ENCODE peak calls at places on chromosomes 4 and X, in four cellular contexts. J is GM23248, L is PC-3, U is IMR-90. A is an unnamed sample.

GRCh38 chr4:178136736-178137345 is 694.6 kb upstream of the AGA start:
- DNase-seq in J (no peak), L (no peak), U (no peak), A (no peak)

GRCh38 chr4:55435136-55435535 is 39.4 kb downstream of the TMEM165 start:
- DNase-seq in J (peak), L (peak), U (peak), A (peak)

GRCh38 chr4:107258359-107258758 is 222.2 kb upstream of the DKK2 start:
- DNase-seq in J (peak), L (peak), U (peak), A (peak)

GRCh38 chrX:45267007-45267406 is 66.3 kb upstream of the DIPK2B start:
- DNase-seq in J (no peak), L (no peak), U (no peak), A (no peak)

GRCh38 chrX:16826207-16826606 is 39.9 kb downstream of the TXLNG start:
- DNase-seq in J (peak), L (peak), U (peak), A (peak)

GRCh38 chr4:85720736-85721135 is 245.8 kb downstream of the ARHGAP24 start:
- DNase-seq in J (peak), L (peak), U (peak), A (peak)

GRCh38 chr4:67483868-67484602 is 61.3 kb downstream of the CENPC start:
- DNase-seq in J (peak), L (no peak), U (peak), A (no peak)

GRCh38 chr4:77127837-77128621 is 29.0 kb upstream of the CCNG2 start:
- DNase-seq in J (no peak), L (no peak), U (no peak), A (no peak)

GRCh38 chr4:47784222-47784621 is 53.6 kb downstream of the CORIN start:
- DNase-seq in J (no peak), L (no peak), U (no peak), A (peak)

GRCh38 chr4:99885063-99885664 is 9.1 kb downstream of the LAMTOR3 start:
- DNase-seq in J (peak), L (peak), U (peak), A (peak)

GRCh38 chrX:117834076-117834475 is 282.5 kb downstream of the KLHL13 start:
- DNase-seq in J (no peak), L (no peak), U (no peak), A (no peak)

GRCh38 chr4:150257338-150257737 is 179.1 kb downstream of the DCLK2 start:
- DNase-seq in J (no peak), L (no peak), U (no peak), A (no peak)

GRCh38 chr4:108743021-108743420 is 19.8 kb downstream of the ETNPPL start:
- DNase-seq in J (no peak), L (no peak), U (no peak), A (no peak)

GRCh38 chrX:97629597-97629985 is 745.9 kb downstream of the RPA4 start:
- DNase-seq in J (no peak), L (no peak), U (no peak), A (no peak)

GRCh38 chrX:56928546-56928945 is 66.8 kb downstream of the SPIN3 start:
- DNase-seq in J (peak), L (no peak), U (no peak), A (no peak)

GRCh38 chr4:99645638-99646037 is 12.0 kb downstream of the C4orf54 start:
- DNase-seq in J (no peak), L (no peak), U (no peak), A (no peak)

GRCh38 chr4:34181311-34181808 is 2063.0 kb downstream of the ARAP2 start:
- DNase-seq in J (peak), L (peak), U (peak), A (peak)

GRCh38 chr4:57078685-57079521 is 31.3 kb downstream of the IGFBP7 start:
- DNase-seq in J (no peak), L (no peak), U (no peak), A (peak)

GRCh38 chr4:139223682-139224317 is 46.8 kb upstream of the ELF2 start:
- DNase-seq in J (peak), L (peak), U (peak), A (peak)

GRCh38 chrX:2608638-2609430 is 82.3 kb upstream of the CD99 start:
- DNase-seq in J (peak), L (peak), U (peak), A (peak)

GRCh38 chr4:40962551-40963185 is 212.9 kb downstream of the NSUN7 start:
- DNase-seq in J (no peak), L (no peak), U (no peak), A (no peak)

GRCh38 chr4:123114915-123115756 is 192.7 kb upstream of the NUDT6 start:
- DNase-seq in J (no peak), L (no peak), U (no peak), A (no peak)

GRCh38 chr4:109735566-109736454 is 5.9 kb upstream of the PLA2G12A start:
- DNase-seq in J (no peak), L (no peak), U (peak), A (no peak)

GRCh38 chrX:42839632-42840031 is 61.7 kb upstream of the PPP1R2C start:
- DNase-seq in J (no peak), L (no peak), U (no peak), A (no peak)

GRCh38 chrX:19017271-19017670 is 33.4 kb upstream of the PHKA2 start:
- DNase-seq in J (peak), L (peak), U (peak), A (peak)

GRCh38 chrX:22246620-22247019 is 26.1 kb upstream of the CBLL2 start:
- DNase-seq in J (peak), L (no peak), U (peak), A (peak)

DNA sequence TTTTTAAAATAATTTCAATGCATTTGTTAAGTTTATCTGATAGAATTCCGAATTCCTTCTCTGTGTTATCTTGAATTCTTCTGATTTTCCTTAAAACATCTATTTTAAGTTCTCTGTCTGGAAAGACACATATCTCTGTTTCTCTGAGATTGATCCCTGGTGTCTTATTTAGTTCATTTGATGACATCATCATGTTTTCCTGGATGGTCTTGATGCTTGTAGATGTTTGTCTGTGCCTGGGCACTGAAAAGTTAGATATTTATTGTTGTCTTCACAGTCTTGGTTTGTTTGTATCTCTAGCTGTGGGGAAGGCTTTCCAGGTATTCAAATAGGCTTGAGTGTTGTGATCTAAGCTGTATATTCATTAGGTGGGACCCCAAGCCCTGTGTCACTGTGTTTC is 1028.8 kb downstream of the GLUD2 start:
- DNase-seq in J (no peak), L (no peak), U (no peak), A (no peak)
- H3K4me3 ChIP-seq in J (no peak), L (no peak), U (no peak), A (no peak)

DNA sequence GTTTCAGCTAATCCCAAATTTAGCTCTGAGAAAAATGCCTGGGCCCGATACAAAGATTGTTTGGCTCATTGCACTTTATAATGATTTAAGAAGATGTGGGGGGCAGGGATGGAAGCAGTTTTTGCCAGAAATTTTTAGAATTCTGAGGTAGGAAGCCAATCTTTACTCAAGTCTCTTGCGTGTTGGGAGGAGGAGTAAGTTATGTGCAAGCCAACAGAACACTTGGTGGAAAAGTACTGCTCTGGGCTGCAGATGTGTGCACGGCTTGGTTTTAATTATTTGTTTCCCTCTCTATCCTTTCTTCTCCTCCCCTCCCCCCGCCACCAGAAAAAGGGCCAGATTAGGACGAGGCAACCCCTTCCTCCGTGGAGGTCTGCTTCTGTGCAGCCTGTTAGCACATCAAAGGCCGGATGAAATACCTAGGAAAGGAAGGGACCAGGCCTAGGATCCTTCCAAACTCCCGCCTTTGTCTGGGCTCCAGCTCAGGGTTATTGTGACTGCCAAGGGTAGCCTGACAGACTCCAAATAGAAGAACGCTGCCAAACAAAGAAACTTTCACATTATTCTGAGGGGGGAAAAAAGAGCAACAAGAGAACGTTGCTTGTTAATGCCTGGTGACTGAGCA is 1.0 kb upstream of the PGRMC1 start:
- DNase-seq in J (peak), L (no peak), U (no peak), A (no peak)
- H3K4me3 ChIP-seq in J (peak), L (no peak), U (no peak), A (no peak)

GRCh38 chr4:1767770-1768366 is 25.2 kb upstream of the FGFR3 start:
- DNase-seq in J (peak), L (no peak), U (peak), A (peak)
- H3K4me3 ChIP-seq in J (no peak), L (no peak), U (peak), A (peak)

DNA sequence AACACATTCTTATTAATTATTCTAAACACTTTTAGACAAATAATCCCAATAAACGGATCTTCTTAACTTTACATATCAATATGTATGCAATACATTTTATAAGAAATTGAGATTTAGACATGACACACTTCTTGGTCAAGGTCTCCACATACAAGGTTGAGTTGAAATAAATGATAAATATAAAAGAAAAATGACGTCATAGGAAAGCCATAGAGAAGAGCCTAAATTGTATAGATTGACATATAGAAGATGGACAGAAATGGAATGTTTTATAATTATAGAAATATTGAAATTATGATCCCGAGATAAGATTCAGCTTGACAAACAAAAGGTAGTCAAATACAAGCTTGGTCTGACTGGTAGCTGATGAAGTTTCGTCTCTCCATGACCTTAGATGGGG is 87.4 kb downstream of the RNF150 start:
- DNase-seq in J (no peak), L (no peak), U (no peak), A (no peak)
- H3K4me3 ChIP-seq in J (peak), L (no peak), U (no peak), A (no peak)

DNA sequence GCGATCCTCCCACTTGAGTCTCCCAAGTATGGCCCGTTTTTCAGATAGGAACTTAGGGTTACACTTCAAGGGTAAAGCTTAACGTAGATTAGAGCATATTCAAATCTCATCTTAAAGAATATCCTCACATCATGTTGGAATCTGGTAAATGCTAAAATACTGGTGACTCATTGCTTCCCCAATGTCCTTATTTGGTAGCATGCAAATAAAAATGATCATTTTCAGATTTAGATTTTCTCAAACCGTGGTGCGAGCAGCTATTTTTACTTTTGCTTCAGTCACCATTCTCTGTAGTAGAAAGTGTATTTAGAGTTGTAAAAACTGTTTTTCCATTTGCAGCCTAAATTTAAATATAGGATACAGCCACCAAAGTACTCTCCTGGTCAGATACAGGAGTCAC is 101.5 kb upstream of the MAML3 start:
- DNase-seq in J (peak), L (no peak), U (peak), A (no peak)
- H3K4me3 ChIP-seq in J (no peak), L (no peak), U (no peak), A (no peak)

GRCh38 chr4:53703267-53703655 is 112.0 kb upstream of the LNX1 start:
- DNase-seq in J (peak), L (no peak), U (no peak), A (no peak)
- H3K4me3 ChIP-seq in J (no peak), L (peak), U (no peak), A (no peak)

GRCh38 chrX:150902434-150903109 is 4.1 kb upstream of the CD99L2 start:
- DNase-seq in J (no peak), L (no peak), U (no peak), A (no peak)
- H3K4me3 ChIP-seq in J (no peak), L (no peak), U (no peak), A (no peak)

A was measured in epithelial cell of esophagus.